ENCODE peak calls at places on chromosomes 13 and 19, in six cellular contexts. W is Karpas-422; Z is upper lobe of left lung; K is activated CD4-positive, alpha-beta T cell treated with anti-CD3 and anti-CD28 coated beads, Interleukin-2, amount 50 U/mL, for 1 hour; J is HTR-8/SVneo; D is fibroblast of mammary gland. Y is an unnamed sample.
A peak's percentile ranks its signal among the peaks of the same experiment; 100 is the strongest.

GRCh38 chr19:28920269-28921066 is 292.5 kb downstream of the UQCRFS1 start:
- DNase-seq in W (no peak), Z (no peak), K (no peak), J (no peak), D (no peak), Y (no peak)

GRCh38 chr13:51317262-51317661 is 22.2 kb upstream of the SERPINE3 start:
- DNase-seq in W (peak; percentile 62), Z (no peak), K (no peak), J (no peak), D (peak; percentile 92), Y (no peak)

GRCh38 chr13:100523994-100524393 is 64.6 kb downstream of the GGACT start:
- DNase-seq in W (no peak), Z (no peak), K (no peak), J (no peak), D (no peak), Y (no peak)

GRCh38 chr19:7492142-7493055 is 3.6 kb upstream of the PEX11G start:
- DNase-seq in W (no peak), Z (peak; percentile 64), K (no peak), J (no peak), D (peak; percentile 59), Y (no peak)

GRCh38 chr13:41565221-41565620 is 107.9 kb downstream of the RGCC start:
- DNase-seq in W (no peak), Z (no peak), K (no peak), J (peak; percentile 40), D (peak; percentile 91), Y (no peak)

GRCh38 chr19:15373644-15374043 is 5.9 kb downstream of the AKAP8 start:
- DNase-seq in W (no peak), Z (no peak), K (no peak), J (no peak), D (no peak), Y (no peak)

GRCh38 chr13:113565526-113566226 is 18.9 kb upstream of the TFDP1 start:
- DNase-seq in W (no peak), Z (no peak), K (no peak), J (no peak), D (no peak), Y (no peak)

GRCh38 chr13:106772202-106772601 is 204.3 kb upstream of the ARGLU1 start:
- DNase-seq in W (no peak), Z (no peak), K (no peak), J (no peak), D (no peak), Y (no peak)

GRCh38 chr13:89150362-89150761 is 1479.2 kb downstream of the SLITRK5 start:
- DNase-seq in W (no peak), Z (no peak), K (no peak), J (no peak), D (no peak), Y (no peak)

GRCh38 chr13:42266464-42266863 is 5.5 kb upstream of the AKAP11 start:
- DNase-seq in W (no peak), Z (no peak), K (no peak), J (peak; percentile 7), D (peak; percentile 59), Y (no peak)

GRCh38 chr19:36169084-36169760 is 17.0 kb upstream of the COX7A1 start:
- DNase-seq in W (peak; percentile 39), Z (no peak), K (no peak), J (no peak), D (no peak), Y (no peak)

GRCh38 chr13:54750521-54750920 is 1721.9 kb downstream of the OLFM4 start:
- DNase-seq in W (no peak), Z (no peak), K (no peak), J (no peak), D (no peak), Y (no peak)

GRCh38 chr19:52527954-52528326 is 472 bp downstream of the ZNF808 start:
- DNase-seq in W (peak; percentile 71), Z (no peak), K (no peak), J (peak; percentile 3), D (peak; percentile 2), Y (no peak)

GRCh38 chr19:11296264-11296663 is 304 bp downstream of the TSPAN16 start:
- DNase-seq in W (no peak), Z (no peak), K (no peak), J (no peak), D (peak; percentile 35), Y (no peak)

GRCh38 chr19:4064551-4065260 is 2.0 kb downstream of the ZBTB7A start:
- DNase-seq in W (peak; percentile 81), Z (peak; percentile 61), K (peak; percentile 34), J (no peak), D (peak; percentile 41), Y (no peak)

GRCh38 chr13:90068658-90069057 is 1278.8 kb upstream of the MIR17HG start:
- DNase-seq in W (no peak), Z (no peak), K (no peak), J (no peak), D (no peak), Y (no peak)

GRCh38 chr19:55160128-55160985 is 2.8 kb upstream of the TNNI3 start:
- DNase-seq in W (peak; percentile 99), Z (peak; percentile 89), K (peak; percentile 85), J (peak; percentile 92), D (peak; percentile 79), Y (peak; percentile 81)

GRCh38 chr19:17260842-17261325 is 3.7 kb downstream of the USHBP1 start:
- DNase-seq in W (peak; percentile 97), Z (peak; percentile 90), K (peak; percentile 90), J (peak; percentile 89), D (peak; percentile 75), Y (peak; percentile 88)

GRCh38 chr13:30577381-30577780 is 40.3 kb upstream of the USPL1 start:
- DNase-seq in W (no peak), Z (peak; percentile 38), K (peak; percentile 15), J (peak; percentile 57), D (peak; percentile 96), Y (peak; percentile 27)

GRCh38 chr13:91805605-91806004 is 407.2 kb downstream of the GPC5 start:
- DNase-seq in W (no peak), Z (no peak), K (no peak), J (no peak), D (no peak), Y (no peak)

GRCh38 chr13:101520672-101521071 is 68.2 kb downstream of the ITGBL1 start:
- DNase-seq in W (no peak), Z (no peak), K (no peak), J (peak; percentile 10), D (peak; percentile 91), Y (no peak)

GRCh38 chr19:39846678-39847486 is 703 bp upstream of the FBL start:
- DNase-seq in W (no peak), Z (no peak), K (no peak), J (no peak), D (no peak), Y (no peak)

GRCh38 chr13:82294226-82294625 is 1588.0 kb downstream of the SLITRK1 start:
- DNase-seq in W (no peak), Z (no peak), K (no peak), J (no peak), D (no peak), Y (no peak)

GRCh38 chr13:98541701-98542203 is 35.2 kb downstream of the STK24 start:
- DNase-seq in W (no peak), Z (no peak), K (no peak), J (no peak), D (peak; percentile 56), Y (no peak)

GRCh38 chr13:43815204-43815603 is 28.4 kb upstream of the ENOX1 start:
- DNase-seq in W (no peak), Z (no peak), K (no peak), J (peak; percentile 56), D (peak; percentile 29), Y (no peak)

GRCh38 chr13:91369432-91369831 is 21.9 kb downstream of the MIR17HG start:
- DNase-seq in W (no peak), Z (no peak), K (no peak), J (no peak), D (peak; percentile 49), Y (no peak)

GRCh38 chr19:56732974-56733373 is 61.4 kb upstream of the ZNF835 start:
- DNase-seq in W (peak; percentile 73), Z (no peak), K (no peak), J (no peak), D (no peak), Y (no peak)

GRCh38 chr19:50794074-50794777 is 4.0 kb downstream of the ACP4 start:
- DNase-seq in W (peak; percentile 87), Z (no peak), K (no peak), J (no peak), D (peak; percentile 27), Y (no peak)

GRCh38 chr13:33284016-33284415 is 1.5 kb downstream of the STARD13 start:
- DNase-seq in W (no peak), Z (no peak), K (no peak), J (no peak), D (peak; percentile 64), Y (no peak)

GRCh38 chr19:42246143-42246868 is 3.9 kb upstream of the GSK3A start:
- DNase-seq in W (no peak), Z (peak; percentile 74), K (no peak), J (peak; percentile 58), D (peak; percentile 85), Y (no peak)